ENCODE peak calls at places on chromosomes 3 and 15, in seven cellular contexts. One of them, this sample, is unnamed.

GRCh38 chr3:60636846-60637245 is 614.4 kb downstream of the FHIT start:
- DNase-seq in GM12865: no peak
- DNase-seq in neural crest cell: no peak
- DNase-seq in AG04450: no peak
- DNase-seq in AG09309: no peak
- DNase-seq in astrocyte of the spinal cord: peak
- DNase-seq in fibroblast of lung: peak
- DNase-seq in this sample: no peak

GRCh38 chr15:41483115-41483514 is 10.6 kb upstream of the ITPKA start:
- DNase-seq in GM12865: peak
- DNase-seq in neural crest cell: no peak
- DNase-seq in AG04450: no peak
- DNase-seq in AG09309: no peak
- DNase-seq in astrocyte of the spinal cord: no peak
- DNase-seq in fibroblast of lung: no peak
- DNase-seq in this sample: no peak

GRCh38 chr15:65327651-65328393 is 23.3 kb downstream of the RNU5B-1 start:
- DNase-seq in GM12865: no peak
- DNase-seq in neural crest cell: no peak
- DNase-seq in AG04450: no peak
- DNase-seq in AG09309: no peak
- DNase-seq in astrocyte of the spinal cord: no peak
- DNase-seq in fibroblast of lung: no peak
- DNase-seq in this sample: no peak

GRCh38 chr3:50316657-50317242 is 5.8 kb downstream of the HYAL2 start:
- DNase-seq in GM12865: peak
- DNase-seq in neural crest cell: no peak
- DNase-seq in AG04450: no peak
- DNase-seq in AG09309: no peak
- DNase-seq in astrocyte of the spinal cord: peak
- DNase-seq in fibroblast of lung: no peak
- DNase-seq in this sample: no peak

GRCh38 chr3:129628169-129628522 is 21.7 kb upstream of the PLXND1 start:
- DNase-seq in GM12865: no peak
- DNase-seq in neural crest cell: no peak
- DNase-seq in AG04450: no peak
- DNase-seq in AG09309: no peak
- DNase-seq in astrocyte of the spinal cord: no peak
- DNase-seq in fibroblast of lung: peak
- DNase-seq in this sample: no peak

GRCh38 chr3:159616234-159616825 is 372.3 kb upstream of the IL12A start:
- DNase-seq in GM12865: no peak
- DNase-seq in neural crest cell: no peak
- DNase-seq in AG04450: no peak
- DNase-seq in AG09309: no peak
- DNase-seq in astrocyte of the spinal cord: peak
- DNase-seq in fibroblast of lung: peak
- DNase-seq in this sample: peak

GRCh38 chr15:63513271-63513670 is 8.9 kb downstream of the USP3 start:
- DNase-seq in GM12865: no peak
- DNase-seq in neural crest cell: no peak
- DNase-seq in AG04450: no peak
- DNase-seq in AG09309: no peak
- DNase-seq in astrocyte of the spinal cord: no peak
- DNase-seq in fibroblast of lung: no peak
- DNase-seq in this sample: no peak

GRCh38 chr15:86491118-86491517 is 411.4 kb downstream of the AGBL1 start:
- DNase-seq in GM12865: peak
- DNase-seq in neural crest cell: no peak
- DNase-seq in AG04450: no peak
- DNase-seq in AG09309: no peak
- DNase-seq in astrocyte of the spinal cord: no peak
- DNase-seq in fibroblast of lung: no peak
- DNase-seq in this sample: no peak

GRCh38 chr15:100987143-100987542 is 68.0 kb downstream of the LRRK1 start:
- DNase-seq in GM12865: no peak
- DNase-seq in neural crest cell: no peak
- DNase-seq in AG04450: no peak
- DNase-seq in AG09309: no peak
- DNase-seq in astrocyte of the spinal cord: no peak
- DNase-seq in fibroblast of lung: peak
- DNase-seq in this sample: no peak

GRCh38 chr15:72778796-72779195 is 4.8 kb downstream of the ADPGK start:
- DNase-seq in GM12865: no peak
- DNase-seq in neural crest cell: no peak
- DNase-seq in AG04450: no peak
- DNase-seq in AG09309: no peak
- DNase-seq in astrocyte of the spinal cord: no peak
- DNase-seq in fibroblast of lung: no peak
- DNase-seq in this sample: no peak

GRCh38 chr3:131794766-131795381 is 239.9 kb downstream of the CPNE4 start:
- DNase-seq in GM12865: peak
- DNase-seq in neural crest cell: peak
- DNase-seq in AG04450: peak
- DNase-seq in AG09309: peak
- DNase-seq in astrocyte of the spinal cord: peak
- DNase-seq in fibroblast of lung: peak
- DNase-seq in this sample: peak

GRCh38 chr3:101077361-101078011 is 84.3 kb upstream of the ABI3BP start:
- DNase-seq in GM12865: no peak
- DNase-seq in neural crest cell: no peak
- DNase-seq in AG04450: no peak
- DNase-seq in AG09309: no peak
- DNase-seq in astrocyte of the spinal cord: peak
- DNase-seq in fibroblast of lung: peak
- DNase-seq in this sample: no peak

GRCh38 chr15:25710184-25710583 is 152.9 kb downstream of the ATP10A start:
- DNase-seq in GM12865: peak
- DNase-seq in neural crest cell: peak
- DNase-seq in AG04450: no peak
- DNase-seq in AG09309: no peak
- DNase-seq in astrocyte of the spinal cord: no peak
- DNase-seq in fibroblast of lung: no peak
- DNase-seq in this sample: peak

GRCh38 chr3:30611613-30612421 is 5.4 kb downstream of the TGFBR2 start:
- DNase-seq in GM12865: no peak
- DNase-seq in neural crest cell: no peak
- DNase-seq in AG04450: no peak
- DNase-seq in AG09309: no peak
- DNase-seq in astrocyte of the spinal cord: no peak
- DNase-seq in fibroblast of lung: no peak
- DNase-seq in this sample: no peak

GRCh38 chr3:134211797-134212196 is 38.9 kb downstream of the RYK start:
- DNase-seq in GM12865: peak
- DNase-seq in neural crest cell: peak
- DNase-seq in AG04450: no peak
- DNase-seq in AG09309: no peak
- DNase-seq in astrocyte of the spinal cord: peak
- DNase-seq in fibroblast of lung: peak
- DNase-seq in this sample: peak

GRCh38 chr15:58165661-58166060 is 27.5 kb downstream of the AQP9 start:
- DNase-seq in GM12865: no peak
- DNase-seq in neural crest cell: no peak
- DNase-seq in AG04450: no peak
- DNase-seq in AG09309: peak
- DNase-seq in astrocyte of the spinal cord: peak
- DNase-seq in fibroblast of lung: peak
- DNase-seq in this sample: no peak

GRCh38 chr15:68471552-68471951 is 39.6 kb upstream of the ITGA11 start:
- DNase-seq in GM12865: no peak
- DNase-seq in neural crest cell: no peak
- DNase-seq in AG04450: no peak
- DNase-seq in AG09309: no peak
- DNase-seq in astrocyte of the spinal cord: no peak
- DNase-seq in fibroblast of lung: no peak
- DNase-seq in this sample: no peak

GRCh38 chr3:112640864-112641751 is at the start of gene CCDC80:
- DNase-seq in GM12865: peak
- DNase-seq in neural crest cell: peak
- DNase-seq in AG04450: peak
- DNase-seq in AG09309: peak
- DNase-seq in astrocyte of the spinal cord: peak
- DNase-seq in fibroblast of lung: peak
- DNase-seq in this sample: no peak

GRCh38 chr15:98177950-98178848 is 217.7 kb downstream of the ARRDC4 start:
- DNase-seq in GM12865: peak
- DNase-seq in neural crest cell: peak
- DNase-seq in AG04450: peak
- DNase-seq in AG09309: peak
- DNase-seq in astrocyte of the spinal cord: peak
- DNase-seq in fibroblast of lung: peak
- DNase-seq in this sample: peak

GRCh38 chr3:146160233-146160963 is 586 bp downstream of the PLOD2 start:
- DNase-seq in GM12865: peak
- DNase-seq in neural crest cell: peak
- DNase-seq in AG04450: no peak
- DNase-seq in AG09309: peak
- DNase-seq in astrocyte of the spinal cord: peak
- DNase-seq in fibroblast of lung: peak
- DNase-seq in this sample: peak

GRCh38 chr3:52037291-52037690 is 19.1 kb downstream of the DUSP7 start:
- DNase-seq in GM12865: no peak
- DNase-seq in neural crest cell: no peak
- DNase-seq in AG04450: no peak
- DNase-seq in AG09309: no peak
- DNase-seq in astrocyte of the spinal cord: no peak
- DNase-seq in fibroblast of lung: no peak
- DNase-seq in this sample: no peak

GRCh38 chr3:52034651-52035050 is 21.7 kb downstream of the DUSP7 start:
- DNase-seq in GM12865: no peak
- DNase-seq in neural crest cell: no peak
- DNase-seq in AG04450: no peak
- DNase-seq in AG09309: no peak
- DNase-seq in astrocyte of the spinal cord: no peak
- DNase-seq in fibroblast of lung: no peak
- DNase-seq in this sample: no peak

GRCh38 chr3:52038227-52038626 is 18.1 kb downstream of the DUSP7 start:
- DNase-seq in GM12865: no peak
- DNase-seq in neural crest cell: no peak
- DNase-seq in AG04450: no peak
- DNase-seq in AG09309: no peak
- DNase-seq in astrocyte of the spinal cord: no peak
- DNase-seq in fibroblast of lung: no peak
- DNase-seq in this sample: no peak

GRCh38 chr3:52036222-52036694 is 20.1 kb downstream of the DUSP7 start:
- DNase-seq in GM12865: peak
- DNase-seq in neural crest cell: no peak
- DNase-seq in AG04450: no peak
- DNase-seq in AG09309: no peak
- DNase-seq in astrocyte of the spinal cord: no peak
- DNase-seq in fibroblast of lung: no peak
- DNase-seq in this sample: no peak

DNA sequence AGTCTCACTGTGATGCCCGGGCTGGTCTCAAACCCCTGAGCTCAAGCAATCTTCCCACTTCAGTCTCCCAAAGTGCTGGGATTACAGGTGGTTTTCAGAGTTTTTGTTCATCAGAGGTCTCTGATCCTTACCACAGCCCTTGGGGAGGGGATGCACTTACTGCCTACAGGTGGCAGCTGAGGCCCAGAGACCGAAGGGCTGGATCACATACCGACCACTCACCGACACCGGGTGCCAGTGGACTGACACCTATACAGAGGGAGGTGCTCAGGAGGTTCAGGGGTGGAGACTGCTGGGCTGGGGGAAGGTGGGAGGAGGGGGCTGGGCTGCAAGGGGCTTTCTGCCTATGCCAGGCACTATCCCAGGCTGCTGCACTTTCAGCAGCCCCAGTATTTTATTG is 19.5 kb downstream of the DUSP7 start:
- DNase-seq in GM12865: no peak
- DNase-seq in neural crest cell: no peak
- DNase-seq in AG04450: no peak
- DNase-seq in AG09309: no peak
- DNase-seq in astrocyte of the spinal cord: no peak
- DNase-seq in fibroblast of lung: no peak
- DNase-seq in this sample: no peak
- TF ChIP-seq CTCF in GM12865: no peak
- TF ChIP-seq CTCF in neural crest cell: no peak
- TF ChIP-seq CTCF in AG04450: no peak
- TF ChIP-seq CTCF in AG09309: peak
- TF ChIP-seq CTCF in astrocyte of the spinal cord: no peak
- TF ChIP-seq CTCF in fibroblast of lung: no peak
- TF ChIP-seq CTCF in this sample: no peak

DNA sequence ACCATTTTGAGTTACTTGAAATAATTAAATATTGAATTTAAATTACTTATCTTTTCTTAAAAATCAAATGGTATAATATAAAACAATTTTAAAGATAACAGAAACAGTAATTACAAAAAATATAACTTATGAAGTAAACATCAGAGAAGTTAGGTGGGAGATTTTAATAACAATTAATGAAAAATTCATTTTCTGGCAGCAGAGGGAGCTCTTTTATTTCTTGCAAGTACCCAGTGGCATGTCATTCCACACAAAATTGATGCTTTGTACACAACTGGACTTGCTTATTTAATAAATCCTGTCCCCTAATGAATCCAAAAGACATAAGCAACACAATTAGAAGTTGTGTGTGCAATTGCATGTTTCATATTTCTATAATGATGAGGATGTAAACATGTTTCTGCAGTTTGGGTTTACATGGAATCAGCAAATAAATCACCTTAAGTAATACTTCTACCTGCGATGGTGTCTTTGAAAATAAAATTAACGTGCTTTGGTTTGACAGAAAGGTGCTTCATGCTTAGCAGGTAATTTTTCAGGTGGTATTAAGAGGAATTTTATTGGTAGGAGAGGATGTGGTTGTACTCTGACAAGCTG is 861.3 kb downstream of the ZPLD1 start:
- DNase-seq in GM12865: peak
- DNase-seq in neural crest cell: no peak
- DNase-seq in AG04450: no peak
- DNase-seq in AG09309: peak
- DNase-seq in astrocyte of the spinal cord: peak
- DNase-seq in fibroblast of lung: peak
- DNase-seq in this sample: no peak
- TF ChIP-seq CTCF in GM12865: peak
- TF ChIP-seq CTCF in neural crest cell: peak
- TF ChIP-seq CTCF in AG04450: peak
- TF ChIP-seq CTCF in AG09309: peak
- TF ChIP-seq CTCF in astrocyte of the spinal cord: peak
- TF ChIP-seq CTCF in fibroblast of lung: no peak
- TF ChIP-seq CTCF in this sample: peak

DNA sequence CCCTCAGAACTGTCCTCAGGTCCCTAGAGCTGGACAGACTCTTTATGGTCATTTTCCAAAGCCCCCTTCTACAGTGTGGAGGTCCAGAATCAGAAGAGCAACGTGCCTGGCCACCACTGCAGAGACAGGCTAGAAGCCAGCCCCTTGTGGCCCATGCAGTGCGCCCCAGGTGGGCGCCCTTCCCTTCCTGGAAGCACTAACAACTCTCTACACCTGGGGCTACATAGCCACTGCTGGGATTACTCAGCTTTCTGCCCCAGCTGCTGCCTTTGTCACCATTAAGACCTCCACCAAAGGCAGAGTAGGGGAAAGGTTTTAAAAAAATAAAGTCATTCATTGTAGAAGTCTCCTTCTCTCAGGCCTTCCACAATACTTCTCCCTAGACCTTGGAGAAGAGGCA is 2.3 kb downstream of the RASGRP1 start:
- DNase-seq in GM12865: peak
- DNase-seq in neural crest cell: no peak
- DNase-seq in AG04450: no peak
- DNase-seq in AG09309: no peak
- DNase-seq in astrocyte of the spinal cord: no peak
- DNase-seq in fibroblast of lung: no peak
- DNase-seq in this sample: no peak
- TF ChIP-seq CTCF in GM12865: no peak
- TF ChIP-seq CTCF in neural crest cell: no peak
- TF ChIP-seq CTCF in AG04450: no peak
- TF ChIP-seq CTCF in AG09309: no peak
- TF ChIP-seq CTCF in astrocyte of the spinal cord: no peak
- TF ChIP-seq CTCF in fibroblast of lung: no peak
- TF ChIP-seq CTCF in this sample: no peak

GRCh38 chr15:29089731-29090616 is 179.6 kb downstream of the NSMCE3 start:
- DNase-seq in GM12865: no peak
- DNase-seq in neural crest cell: no peak
- DNase-seq in AG04450: peak
- DNase-seq in AG09309: no peak
- DNase-seq in astrocyte of the spinal cord: peak
- DNase-seq in fibroblast of lung: peak
- DNase-seq in this sample: no peak
- TF ChIP-seq CTCF in GM12865: no peak
- TF ChIP-seq CTCF in neural crest cell: peak
- TF ChIP-seq CTCF in AG04450: peak
- TF ChIP-seq CTCF in AG09309: no peak
- TF ChIP-seq CTCF in astrocyte of the spinal cord: peak
- TF ChIP-seq CTCF in fibroblast of lung: no peak
- TF ChIP-seq CTCF in this sample: no peak